ENCODE peak calls at places on chromosomes 7 and 10, in four cellular contexts. B, Y, J and R are unnamed samples.

GRCh38 chr10:131127610-131128009 is 183.9 kb downstream of the TCERG1L start:
- DNase-seq in B (no peak), Y (peak; percentile 9), J (no peak), R (no peak)

GRCh38 chr10:125159932-125160855 is at the start of gene CTBP2:
- DNase-seq in B (no peak), Y (no peak), J (peak; percentile 64), R (no peak)

GRCh38 chr10:117133273-117134083 is 4.6 kb downstream of the VAX1 start:
- DNase-seq in B (no peak), Y (no peak), J (no peak), R (no peak)

GRCh38 chr7:8442814-8443304 is 9.4 kb downstream of the NXPH1 start:
- DNase-seq in B (no peak), Y (peak; percentile 31), J (peak; percentile 30), R (no peak)

GRCh38 chr10:52172581-52172980 is 141.5 kb upstream of the DKK1 start:
- DNase-seq in B (no peak), Y (no peak), J (no peak), R (no peak)

GRCh38 chr10:48457949-48458661 is 146.8 kb downstream of the ARHGAP22 start:
- DNase-seq in B (no peak), Y (no peak), J (no peak), R (no peak)

GRCh38 chr10:74008212-74008731 is 10.4 kb downstream of the VCL start:
- DNase-seq in B (no peak), Y (no peak), J (no peak), R (no peak)

GRCh38 chr7:43905209-43905946 is 1.0 kb downstream of the URGCP start:
- DNase-seq in B (no peak), Y (no peak), J (peak; percentile 85), R (no peak)

GRCh38 chr10:99560277-99561126 is 27.8 kb downstream of the NKX2-3 start:
- DNase-seq in B (no peak), Y (peak; percentile 26), J (no peak), R (no peak)

GRCh38 chr7:151599401-151600227 is 79.9 kb upstream of the RHEB start:
- DNase-seq in B (no peak), Y (no peak), J (no peak), R (no peak)

GRCh38 chr10:52261362-52261761 is 52.7 kb upstream of the DKK1 start:
- DNase-seq in B (no peak), Y (no peak), J (no peak), R (no peak)

GRCh38 chr7:13034693-13035092 is 347.3 kb downstream of the ARL4A start:
- DNase-seq in B (no peak), Y (no peak), J (no peak), R (no peak)